ENCODE peak calls at places on chromosome 14, in five cellular contexts. D is EL, U is lower leg skin, Z is NCI-H460, H is fibroblast of the conjunctiva. N is an unnamed sample.

GRCh38 chr14:103273847-103274615 is 60.0 kb upstream of the EIF5 start:
- DNase-seq in U (no peak), Z (no peak), H (no peak), D (no peak), N (no peak)

GRCh38 chr14:24179961-24180726 is 8.3 kb downstream of the REC8 start:
- DNase-seq in Z (no peak), U (no peak), H (no peak), D (peak), N (peak)

GRCh38 chr14:67524152-67524963 is 8.7 kb upstream of the PLEKHH1 start:
- DNase-seq in D (peak), H (no peak), U (no peak), Z (no peak), N (no peak)

GRCh38 chr14:69475194-69475818 is 9.2 kb upstream of the PLEKHD1 start:
- DNase-seq in U (no peak), D (peak), H (no peak), Z (peak), N (no peak)

GRCh38 chr14:90676859-90677258 is 139.4 kb downstream of the TTC7B start:
- DNase-seq in H (no peak), Z (no peak), U (no peak), D (no peak), N (peak)

GRCh38 chr14:22882529-22883190 is 362 bp upstream of the REM2 start:
- DNase-seq in U (no peak), D (peak), Z (no peak), H (no peak), N (peak)

GRCh38 chr14:76922599-76922998 is 96.4 kb downstream of the LRRC74A start:
- DNase-seq in Z (no peak), D (no peak), H (no peak), U (no peak), N (peak)

GRCh38 chr14:51004352-51004800 is 60.1 kb upstream of the PYGL start:
- DNase-seq in U (no peak), Z (peak), D (peak), H (no peak), N (no peak)

GRCh38 chr14:21894003-21894897 is 220.6 kb upstream of the OR4E1 start:
- DNase-seq in Z (no peak), D (peak), H (no peak), U (no peak), N (no peak)

GRCh38 chr14:21822109-21822508 is 148.5 kb upstream of the OR4E1 start:
- DNase-seq in U (no peak), D (no peak), Z (no peak), H (no peak), N (no peak)

GRCh38 chr14:20686386-20687143 is 2.0 kb upstream of the ANG start:
- DNase-seq in U (no peak), Z (no peak), H (no peak), D (no peak), N (no peak)

GRCh38 chr14:55103005-55103640 is 25.9 kb upstream of the LGALS3 start:
- DNase-seq in H (peak), D (peak), U (peak), Z (peak), N (peak)

GRCh38 chr14:94390372-94391086 is 2.1 kb upstream of the SERPINA1 start:
- DNase-seq in U (no peak), H (no peak), Z (no peak), D (peak), N (no peak)

GRCh38 chr14:33186656-33187055 is 248.0 kb downstream of the NPAS3 start:
- DNase-seq in H (no peak), Z (no peak), U (no peak), D (no peak), N (no peak)

GRCh38 chr14:83860757-83861156 is 1669.2 kb upstream of the FLRT2 start:
- DNase-seq in U (no peak), D (peak), Z (no peak), H (no peak), N (no peak)

GRCh38 chr14:100030441-100031153 is 34.6 kb upstream of the EVL start:
- DNase-seq in U (peak), D (peak), Z (no peak), H (peak), N (peak)

GRCh38 chr14:64614214-64614613 is 64.5 kb downstream of the PPP1R36 start:
- DNase-seq in D (no peak), H (no peak), Z (no peak), U (no peak), N (no peak)

GRCh38 chr14:100587763-100588411 is 670 bp upstream of the BEGAIN start:
- DNase-seq in D (no peak), H (no peak), Z (no peak), U (no peak), N (no peak)

GRCh38 chr14:61870163-61870562 is 107.9 kb downstream of the SNAPC1 start:
- DNase-seq in D (no peak), U (no peak), Z (no peak), H (no peak), N (no peak)

GRCh38 chr14:68668028-68668427 is 124.8 kb downstream of the ZFP36L1 start:
- DNase-seq in Z (no peak), H (no peak), D (no peak), U (no peak), N (no peak)

GRCh38 chr14:59333668-59334067 is 131.5 kb downstream of the GPR135 start:
- DNase-seq in D (peak), U (peak), Z (no peak), H (peak), N (peak)

GRCh38 chr14:74018029-74018703 is 922 bp downstream of the ENTPD5 start:
- DNase-seq in H (peak), U (peak), Z (peak), D (peak), N (peak)

GRCh38 chr14:73189651-73190050 is 47.7 kb upstream of the PAPLN start:
- DNase-seq in D (no peak), U (no peak), Z (no peak), H (no peak), N (no peak)

GRCh38 chr14:76918751-76919421 is 92.7 kb downstream of the LRRC74A start:
- DNase-seq in U (peak), H (peak), Z (peak), D (peak), N (peak)

GRCh38 chr14:99534863-99535262 is 53.7 kb downstream of the CCNK start:
- DNase-seq in U (no peak), Z (no peak), D (peak), H (no peak), N (peak)

GRCh38 chr14:96274122-96274910 is 18.3 kb downstream of the BDKRB1 start:
- DNase-seq in U (no peak), Z (no peak), H (peak), D (peak), N (peak)

GRCh38 chr14:74161526-74162158 is 76.9 kb downstream of the LIN52 start:
- DNase-seq in Z (no peak), D (no peak), H (no peak), U (no peak), N (no peak)

GRCh38 chr14:74800780-74801179 is 37.7 kb downstream of the YLPM1 start:
- DNase-seq in Z (no peak), H (no peak), D (no peak), U (no peak), N (no peak)

GRCh38 chr14:22070119-22070982 is 396.7 kb upstream of the OR4E1 start:
- DNase-seq in D (no peak), U (no peak), Z (no peak), H (no peak), N (no peak)

GRCh38 chr14:78238141-78238540 is 68.0 kb downstream of the NRXN3 start:
- DNase-seq in H (no peak), U (no peak), Z (no peak), D (no peak), N (no peak)

GRCh38 chr14:99936056-99936455 is 129.2 kb upstream of the EVL start:
- DNase-seq in U (no peak), H (no peak), Z (no peak), D (peak), N (peak)

GRCh38 chr14:92384461-92385133 is 61.6 kb downstream of the SLC24A4 start:
- DNase-seq in U (no peak), H (no peak), D (no peak), Z (no peak), N (no peak)

GRCh38 chr14:62807636-62808035 is 237.6 kb downstream of the KCNH5 start:
- DNase-seq in H (no peak), U (no peak), D (no peak), Z (no peak), N (no peak)

GRCh38 chr14:106556665-106557289 is 1030.4 kb downstream of the TMEM121 start:
- DNase-seq in D (no peak), H (no peak), U (no peak), Z (peak), N (no peak)

GRCh38 chr14:21041676-21042433 is at the start of gene RNASE7:
- DNase-seq in D (peak), U (no peak), H (no peak), Z (no peak), N (peak)

GRCh38 chr14:101506211-101506920 is 54.9 kb upstream of the DIO3 start:
- DNase-seq in D (no peak), Z (no peak), H (no peak), U (no peak), N (no peak)

GRCh38 chr14:24297190-24297964 is 2.2 kb downstream of the DHRS1 start:
- DNase-seq in D (no peak), H (no peak), Z (peak), U (no peak), N (no peak)

GRCh38 chr14:71403673-71404072 is 496.4 kb downstream of the PCNX1 start:
- DNase-seq in Z (no peak), D (peak), H (no peak), U (no peak), N (no peak)

N was measured in astrocyte.